ENCODE peak calls at places on chromosome 10, in four cellular contexts. Y is heart right ventricle, N is GM12865, E is fibroblast of lung. G is an unnamed sample.

GRCh38 chr10:47406870-47407648 is 23.0 kb upstream of the ZNF488 start:
- DNase-seq in Y (no peak), N (no peak), E (peak; percentile 88), G (peak; percentile 45)

GRCh38 chr10:113007343-113007771 is 57.3 kb downstream of the TCF7L2 start:
- DNase-seq in Y (no peak), N (peak; percentile 7), E (no peak), G (no peak)

GRCh38 chr10:34918060-34918840 is 103.2 kb upstream of the PARD3 start:
- DNase-seq in Y (no peak), N (no peak), E (no peak), G (no peak)

GRCh38 chr10:52466464-52466863 is 152.4 kb downstream of the DKK1 start:
- DNase-seq in Y (no peak), N (peak; percentile 35), E (no peak), G (no peak)

GRCh38 chr10:21160116-21160515 is 263.0 kb upstream of the NEBL start:
- DNase-seq in Y (no peak), N (no peak), E (no peak), G (peak; percentile 47)

GRCh38 chr10:89183571-89183970 is 23.5 kb downstream of the CH25H start:
- DNase-seq in Y (no peak), N (no peak), E (peak; percentile 47), G (no peak)

GRCh38 chr10:121312582-121312981 is 285.7 kb downstream of the FGFR2 start:
- DNase-seq in Y (no peak), N (no peak), E (no peak), G (no peak)

GRCh38 chr10:90342480-90342879 is 515.4 kb downstream of the HTR7 start:
- DNase-seq in Y (no peak), N (no peak), E (no peak), G (no peak)

GRCh38 chr10:43598447-43598846 is 7.8 kb upstream of the ZNF485 start:
- DNase-seq in Y (peak; percentile 23), N (no peak), E (peak; percentile 16), G (no peak)

GRCh38 chr10:129706523-129706922 is 239.5 kb downstream of the MGMT start:
- DNase-seq in Y (no peak), N (no peak), E (no peak), G (no peak)

GRCh38 chr10:49161411-49161997 is 26.7 kb downstream of the TMEM273 start:
- DNase-seq in Y (no peak), N (no peak), E (peak; percentile 66), G (no peak)

GRCh38 chr10:28533571-28534304 is 820 bp downstream of the WAC start:
- DNase-seq in Y (peak; percentile 71), N (peak; percentile 69), E (peak; percentile 36), G (peak; percentile 75)

GRCh38 chr10:96833220-96834001 is 1.3 kb downstream of the LCOR start:
- DNase-seq in Y (no peak), N (peak; percentile 19), E (peak; percentile 54), G (peak; percentile 85)

GRCh38 chr10:67602268-67602950 is 93.6 kb downstream of the CTNNA3 start:
- DNase-seq in Y (no peak), N (no peak), E (peak; percentile 95), G (no peak)

GRCh38 chr10:75498866-75499265 is 67.4 kb downstream of the LRMDA start:
- DNase-seq in Y (no peak), N (no peak), E (no peak), G (no peak)

GRCh38 chr10:97715259-97715874 is 1.8 kb downstream of the MARVELD1 start:
- DNase-seq in Y (no peak), N (no peak), E (no peak), G (no peak)

GRCh38 chr10:48772059-48772458 is 87.4 kb downstream of the WDFY4 start:
- DNase-seq in Y (no peak), N (no peak), E (no peak), G (no peak)

GRCh38 chr10:16779375-16779774 is 37.8 kb downstream of the RSU1 start:
- DNase-seq in Y (no peak), N (peak; percentile 53), E (peak; percentile 2), G (no peak)

GRCh38 chr10:132814469-132814856 is 28.5 kb upstream of the NKX6-2 start:
- DNase-seq in Y (no peak), N (no peak), E (no peak), G (no peak)

GRCh38 chr10:14736600-14737081 is 38.1 kb downstream of the FAM107B start:
- DNase-seq in Y (peak; percentile 24), N (peak; percentile 51), E (peak; percentile 86), G (no peak)

GRCh38 chr10:78028438-78029293 is 649 bp downstream of the POLR3A start:
- DNase-seq in Y (no peak), N (peak; percentile 42), E (peak; percentile 66), G (peak; percentile 41)

GRCh38 chr10:35331894-35332640 is 4.2 kb upstream of the CCNY start:
- DNase-seq in Y (no peak), N (no peak), E (peak; percentile 95), G (no peak)

GRCh38 chr10:78588194-78588811 is 480.5 kb upstream of the ZMIZ1 start:
- DNase-seq in Y (peak; percentile 52), N (no peak), E (peak; percentile 98), G (no peak)

GRCh38 chr10:46270086-46270811 is 16.5 kb upstream of the ANTXRL start:
- DNase-seq in Y (no peak), N (no peak), E (no peak), G (no peak)

GRCh38 chr10:129775681-129776080 is 188.4 kb downstream of the EBF3 start:
- DNase-seq in Y (no peak), N (no peak), E (no peak), G (no peak)

GRCh38 chr10:101257121-101257890 is 28.0 kb upstream of the LBX1 start:
- DNase-seq in Y (no peak), N (no peak), E (no peak), G (no peak)

GRCh38 chr10:27223964-27224363 is 16.6 kb downstream of the ACBD5 start:
- DNase-seq in Y (no peak), N (peak; percentile 56), E (peak; percentile 16), G (no peak)

GRCh38 chr10:101493249-101493648 is 94.8 kb downstream of the POLL start:
- DNase-seq in Y (no peak), N (no peak), E (no peak), G (no peak)

GRCh38 chr10:33114451-33114944 is 156.5 kb upstream of the ITGB1 start:
- DNase-seq in Y (no peak), N (no peak), E (peak; percentile 73), G (no peak)

GRCh38 chr10:101828734-101829551 is 10.7 kb upstream of the OGA start:
- DNase-seq in Y (peak; percentile 30), N (no peak), E (no peak), G (peak; percentile 37)

GRCh38 chr10:58513189-58514101 is 773 bp downstream of the BICC1 start:
- DNase-seq in Y (peak; percentile 50), N (no peak), E (peak; percentile 82), G (peak; percentile 47)

GRCh38 chr10:49083256-49083655 is 32.1 kb downstream of the VSTM4 start:
- DNase-seq in Y (peak; percentile 52), N (no peak), E (no peak), G (no peak)

GRCh38 chr10:119349937-119350513 is 142.7 kb downstream of the GRK5 start:
- DNase-seq in Y (no peak), N (no peak), E (no peak), G (no peak)

DNA sequence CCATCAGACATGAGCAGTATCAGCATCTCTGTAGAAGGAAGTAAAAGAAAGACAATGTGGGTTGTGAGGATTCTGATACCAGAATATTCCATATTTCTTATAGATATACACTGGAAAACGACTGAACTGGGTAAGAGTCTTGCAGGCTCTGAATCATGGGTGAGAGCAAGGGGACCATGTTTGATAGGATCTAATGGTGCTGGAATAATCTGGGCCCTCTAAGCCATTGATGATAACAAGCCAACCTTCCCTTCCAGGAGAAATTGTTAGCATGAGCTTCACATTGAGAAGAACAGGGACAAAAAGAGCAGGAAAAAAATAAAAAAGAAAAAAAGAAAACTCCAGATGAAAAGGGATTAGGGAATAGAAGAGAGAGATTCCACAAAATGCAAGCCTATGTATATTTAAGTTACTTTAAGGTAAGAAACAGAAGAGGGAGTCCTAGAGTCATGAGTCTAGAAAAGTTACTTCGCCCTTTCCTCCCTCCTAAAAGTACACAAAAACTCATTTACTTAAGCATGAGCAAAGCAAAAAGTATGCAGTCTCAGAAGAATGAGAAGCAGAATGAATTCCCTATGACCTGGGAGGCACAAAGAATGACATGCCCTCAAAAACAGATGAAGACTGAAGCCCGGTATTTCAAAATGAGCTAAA is 181.9 kb downstream of the TMEM26 start:
- DNase-seq in Y (no peak), N (no peak), E (peak; percentile 84), G (no peak)
- TF ChIP-seq CTCF in Y (no peak), N (no peak), E (no peak), G (no peak)

DNA sequence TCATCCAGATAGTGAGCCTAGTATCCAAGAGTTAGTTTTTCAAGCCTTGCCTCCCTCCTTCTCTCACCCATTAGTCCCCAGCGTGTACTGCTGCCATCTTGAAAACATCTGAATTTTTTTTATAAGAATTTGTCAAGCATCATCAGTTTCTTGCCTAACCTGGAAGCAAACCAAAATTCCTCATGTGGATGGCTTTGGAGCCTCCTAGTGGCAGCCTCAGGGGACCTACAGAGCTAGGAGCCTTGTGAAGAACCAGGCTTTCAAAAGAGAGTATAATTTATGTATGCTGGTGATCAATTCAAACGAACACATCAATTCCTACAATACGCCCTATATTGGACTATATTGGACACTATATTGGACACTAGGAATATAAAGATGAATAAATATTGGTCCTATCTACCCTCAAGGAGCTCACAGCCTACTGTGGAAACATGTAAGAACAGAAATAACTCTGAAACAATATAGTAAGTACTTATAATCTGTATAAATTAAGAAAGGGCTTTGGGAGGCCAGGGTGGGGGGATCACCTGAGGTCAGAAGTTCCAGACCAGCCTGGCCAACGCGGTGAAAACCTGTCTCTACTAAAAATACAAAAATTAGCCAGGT is 63.4 kb downstream of the HPSE2 start:
- DNase-seq in Y (no peak), N (peak; percentile 29), E (peak; percentile 2), G (no peak)
- TF ChIP-seq CTCF in Y (peak; percentile 48), N (peak; percentile 32), E (peak; percentile 56), G (no peak)

DNA sequence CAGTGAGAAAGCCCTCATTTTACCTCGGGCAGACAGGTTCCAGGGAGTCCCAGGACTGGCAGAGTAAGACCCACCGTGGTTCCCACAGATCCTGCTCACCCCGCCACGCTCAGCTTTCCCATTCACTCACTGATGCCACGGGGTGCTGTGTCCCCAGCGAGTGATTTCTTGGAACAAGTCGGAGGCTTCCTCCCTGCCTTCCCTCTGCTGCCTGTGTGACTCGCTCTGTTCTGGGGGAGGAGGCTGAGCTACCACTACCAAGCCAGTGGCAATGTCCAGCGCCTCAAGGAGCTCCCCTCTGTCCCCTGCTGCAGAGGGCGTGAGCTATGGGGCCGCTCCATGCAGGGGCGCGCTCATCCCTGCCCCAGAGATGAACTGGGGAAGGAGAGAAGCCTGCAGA is 12.6 kb downstream of the IL15RA start:
- DNase-seq in Y (no peak), N (no peak), E (no peak), G (no peak)
- TF ChIP-seq CTCF in Y (no peak), N (no peak), E (no peak), G (no peak)

GRCh38 chr10:76968483-76968882 is 669.1 kb downstream of the KCNMA1 start:
- DNase-seq in Y (no peak), N (no peak), E (no peak), G (no peak)
- TF ChIP-seq CTCF in Y (no peak), N (no peak), E (no peak), G (no peak)